ENCODE peak calls at places on chromosome 14, in six cellular contexts. One of them, this sample, is unnamed. For H3K27me3, the result is how much of the 10 kb centered on the place peaks cover.

GRCh38 chr14:53608369-53608768 is 348.3 kb downstream of the BMP4 start:
- DNase-seq in GM23338: no peak
- DNase-seq in sigmoid colon: no peak
- DNase-seq in PC-3: peak
- DNase-seq in transverse colon: peak
- DNase-seq in aorta: no peak
- DNase-seq in this sample: peak

GRCh38 chr14:105760691-105761344 is 234.4 kb downstream of the TMEM121 start:
- DNase-seq in PC-3: no peak
- DNase-seq in sigmoid colon: peak
- DNase-seq in transverse colon: no peak
- DNase-seq in GM23338: no peak
- DNase-seq in aorta: peak
- DNase-seq in this sample: no peak

GRCh38 chr14:77100961-77101360 is 2.9 kb downstream of the CIPC start:
- DNase-seq in sigmoid colon: no peak
- DNase-seq in PC-3: no peak
- DNase-seq in aorta: no peak
- DNase-seq in GM23338: no peak
- DNase-seq in transverse colon: no peak
- DNase-seq in this sample: no peak

GRCh38 chr14:24952851-24953666 is 96.9 kb downstream of the STXBP6 start:
- DNase-seq in aorta: no peak
- DNase-seq in GM23338: peak
- DNase-seq in sigmoid colon: no peak
- DNase-seq in transverse colon: no peak
- DNase-seq in PC-3: peak
- DNase-seq in this sample: no peak

GRCh38 chr14:29926228-29926627 is 1.4 kb downstream of the PRKD1 start:
- DNase-seq in transverse colon: no peak
- DNase-seq in sigmoid colon: no peak
- DNase-seq in aorta: no peak
- DNase-seq in GM23338: peak
- DNase-seq in PC-3: no peak
- DNase-seq in this sample: no peak

GRCh38 chr14:88519907-88520306 is 34.9 kb downstream of the PTPN21 start:
- DNase-seq in GM23338: no peak
- DNase-seq in aorta: no peak
- DNase-seq in transverse colon: no peak
- DNase-seq in sigmoid colon: no peak
- DNase-seq in PC-3: no peak
- DNase-seq in this sample: no peak

GRCh38 chr14:85421166-85421877 is 108.6 kb upstream of the FLRT2 start:
- DNase-seq in GM23338: no peak
- DNase-seq in sigmoid colon: no peak
- DNase-seq in transverse colon: no peak
- DNase-seq in PC-3: peak
- DNase-seq in aorta: no peak
- DNase-seq in this sample: peak

GRCh38 chr14:68630611-68631013 is 162.3 kb downstream of the ZFP36L1 start:
- DNase-seq in sigmoid colon: no peak
- DNase-seq in aorta: no peak
- DNase-seq in PC-3: no peak
- DNase-seq in GM23338: no peak
- DNase-seq in transverse colon: no peak
- DNase-seq in this sample: no peak

GRCh38 chr14:70416322-70416716 is 571 bp downstream of the SYNJ2BP start:
- DNase-seq in aorta: no peak
- DNase-seq in PC-3: peak
- DNase-seq in transverse colon: no peak
- DNase-seq in sigmoid colon: no peak
- DNase-seq in GM23338: peak
- DNase-seq in this sample: no peak

GRCh38 chr14:99586054-99586760 is 17.8 kb downstream of the CCDC85C start:
- DNase-seq in aorta: no peak
- DNase-seq in PC-3: no peak
- DNase-seq in GM23338: no peak
- DNase-seq in sigmoid colon: no peak
- DNase-seq in transverse colon: no peak
- DNase-seq in this sample: no peak

GRCh38 chr14:57854571-57854970 is 11.3 kb downstream of the SLC35F4 start:
- DNase-seq in PC-3: no peak
- DNase-seq in transverse colon: no peak
- DNase-seq in GM23338: no peak
- DNase-seq in sigmoid colon: no peak
- DNase-seq in aorta: no peak
- DNase-seq in this sample: no peak

GRCh38 chr14:83473846-83474245 is 1940.2 kb upstream of the SEL1L start:
- DNase-seq in PC-3: no peak
- DNase-seq in sigmoid colon: no peak
- DNase-seq in aorta: no peak
- DNase-seq in transverse colon: no peak
- DNase-seq in GM23338: no peak
- DNase-seq in this sample: no peak

GRCh38 chr14:68471029-68471963 is 321.6 kb downstream of the ZFP36L1 start:
- DNase-seq in sigmoid colon: no peak
- DNase-seq in PC-3: no peak
- DNase-seq in GM23338: peak
- DNase-seq in transverse colon: no peak
- DNase-seq in aorta: no peak
- DNase-seq in this sample: no peak

GRCh38 chr14:75519826-75520692 is 2.2 kb upstream of the BATF start:
- DNase-seq in aorta: no peak
- DNase-seq in transverse colon: no peak
- DNase-seq in sigmoid colon: no peak
- DNase-seq in GM23338: no peak
- DNase-seq in PC-3: peak
- DNase-seq in this sample: peak

GRCh38 chr14:76313861-76314260 is 62.1 kb upstream of the ESRRB start:
- DNase-seq in transverse colon: no peak
- DNase-seq in PC-3: no peak
- DNase-seq in sigmoid colon: peak
- DNase-seq in aorta: no peak
- DNase-seq in GM23338: peak
- DNase-seq in this sample: no peak

GRCh38 chr14:81219821-81220487 is 805 bp downstream of the GTF2A1 start:
- DNase-seq in transverse colon: peak
- DNase-seq in PC-3: peak
- DNase-seq in aorta: peak
- DNase-seq in sigmoid colon: no peak
- DNase-seq in GM23338: peak
- DNase-seq in this sample: no peak

GRCh38 chr14:41549821-41550597 is 56.7 kb upstream of the LRFN5 start:
- DNase-seq in transverse colon: no peak
- DNase-seq in GM23338: no peak
- DNase-seq in PC-3: peak
- DNase-seq in sigmoid colon: no peak
- DNase-seq in aorta: no peak
- DNase-seq in this sample: peak

GRCh38 chr14:85106491-85106890 is 423.5 kb upstream of the FLRT2 start:
- DNase-seq in GM23338: no peak
- DNase-seq in aorta: no peak
- DNase-seq in PC-3: no peak
- DNase-seq in transverse colon: no peak
- DNase-seq in sigmoid colon: no peak
- DNase-seq in this sample: no peak

GRCh38 chr14:96057738-96058137 is 18.6 kb downstream of the C14orf132 start:
- DNase-seq in aorta: no peak
- DNase-seq in PC-3: no peak
- DNase-seq in transverse colon: no peak
- DNase-seq in sigmoid colon: no peak
- DNase-seq in GM23338: no peak
- DNase-seq in this sample: no peak

GRCh38 chr14:81401420-81402122 is 1.4 kb upstream of the STON2 start:
- DNase-seq in GM23338: no peak
- DNase-seq in sigmoid colon: no peak
- DNase-seq in PC-3: peak
- DNase-seq in aorta: no peak
- DNase-seq in transverse colon: no peak
- DNase-seq in this sample: peak

GRCh38 chr14:61690039-61690438 is 5.3 kb upstream of the HIF1A start:
- DNase-seq in PC-3: peak
- DNase-seq in transverse colon: no peak
- DNase-seq in aorta: no peak
- DNase-seq in GM23338: no peak
- DNase-seq in sigmoid colon: no peak
- DNase-seq in this sample: peak

GRCh38 chr14:102622262-102622885 is 29.9 kb downstream of the RCOR1 start:
- DNase-seq in sigmoid colon: no peak
- DNase-seq in GM23338: peak
- DNase-seq in aorta: no peak
- DNase-seq in transverse colon: peak
- DNase-seq in PC-3: no peak
- DNase-seq in this sample: no peak

GRCh38 chr14:70265422-70265821 is 76.7 kb upstream of the SLC8A3 start:
- DNase-seq in PC-3: no peak
- DNase-seq in GM23338: no peak
- DNase-seq in sigmoid colon: no peak
- DNase-seq in aorta: no peak
- DNase-seq in transverse colon: no peak
- DNase-seq in this sample: no peak

GRCh38 chr14:29759521-29760340 is 167.9 kb downstream of the PRKD1 start:
- DNase-seq in aorta: no peak
- DNase-seq in sigmoid colon: no peak
- DNase-seq in transverse colon: no peak
- DNase-seq in PC-3: no peak
- DNase-seq in GM23338: no peak
- DNase-seq in this sample: no peak

DNA sequence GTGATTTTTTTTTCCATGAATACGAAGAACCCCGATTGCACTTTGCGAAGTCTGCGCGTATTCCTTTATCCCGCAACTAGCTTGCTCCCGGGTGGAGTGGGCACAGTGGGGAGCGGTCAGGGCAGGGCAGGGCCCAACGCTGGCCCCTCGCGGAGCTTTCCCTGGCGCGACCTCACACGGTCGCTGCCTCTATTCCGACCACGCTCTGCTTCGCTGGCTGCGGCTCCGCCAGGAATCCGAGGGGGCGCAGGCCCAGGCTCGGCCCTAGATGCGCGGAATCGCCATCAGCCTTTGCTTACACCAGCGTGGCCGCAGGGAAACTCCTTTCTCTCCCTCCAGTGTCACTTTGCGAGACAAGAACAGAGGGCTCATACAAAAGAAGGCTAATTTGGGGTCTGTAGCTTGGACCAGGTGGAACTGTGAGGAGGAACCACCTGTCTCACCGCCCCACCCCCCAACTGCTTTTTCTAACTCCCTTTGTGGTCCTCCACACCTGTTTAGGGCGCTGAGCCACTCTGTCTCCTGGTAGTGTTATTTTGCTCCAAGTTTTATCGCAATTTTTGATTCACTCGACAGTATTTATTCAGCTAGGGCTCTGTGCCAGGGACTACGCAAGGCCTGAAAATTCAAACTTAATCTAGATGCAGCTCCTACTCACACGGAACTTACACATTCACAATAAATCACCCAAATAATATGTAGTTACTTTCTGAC is 3.1 kb upstream of the NKX2-1 start:
- DNase-seq in GM23338: peak
- DNase-seq in aorta: no peak
- DNase-seq in sigmoid colon: no peak
- DNase-seq in PC-3: no peak
- DNase-seq in transverse colon: no peak
- DNase-seq in this sample: no peak
- H3K27me3 ChIP-seq in GM23338: half or more
- H3K27me3 ChIP-seq in aorta: under half
- H3K27me3 ChIP-seq in sigmoid colon: half or more
- H3K27me3 ChIP-seq in PC-3: half or more
- H3K27me3 ChIP-seq in transverse colon: half or more
- H3K27me3 ChIP-seq in this sample: under half

GRCh38 chr14:56126514-56126913 is 8.3 kb downstream of the PELI2 start:
- DNase-seq in GM23338: no peak
- DNase-seq in PC-3: no peak
- DNase-seq in sigmoid colon: no peak
- DNase-seq in aorta: no peak
- DNase-seq in transverse colon: no peak
- DNase-seq in this sample: no peak
- H3K27me3 ChIP-seq in GM23338: under half
- H3K27me3 ChIP-seq in PC-3: half or more
- H3K27me3 ChIP-seq in sigmoid colon: under half
- H3K27me3 ChIP-seq in aorta: under half
- H3K27me3 ChIP-seq in transverse colon: under half
- H3K27me3 ChIP-seq in this sample: under half

DNA sequence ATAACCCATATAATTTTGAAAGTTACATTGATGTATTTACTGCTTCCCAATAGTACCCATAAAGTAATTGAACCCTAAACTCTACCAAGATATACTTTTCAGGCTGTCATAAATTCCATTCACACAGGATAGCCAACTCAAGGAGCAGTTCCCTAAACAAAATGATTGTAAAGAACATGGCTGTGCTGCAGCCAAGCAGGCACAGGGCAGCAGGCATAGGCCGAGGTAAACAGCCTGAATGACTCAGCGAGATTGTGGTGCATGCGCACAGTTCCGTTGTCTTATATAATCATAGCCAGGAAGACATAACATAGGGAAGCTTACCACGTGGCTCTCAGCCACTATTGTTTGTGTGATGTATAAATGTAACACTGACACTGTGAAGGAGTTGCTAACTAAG is 344.9 kb downstream of the FSCB start:
- DNase-seq in PC-3: no peak
- DNase-seq in sigmoid colon: no peak
- DNase-seq in GM23338: peak
- DNase-seq in transverse colon: peak
- DNase-seq in aorta: no peak
- DNase-seq in this sample: no peak
- H3K27me3 ChIP-seq in PC-3: under half
- H3K27me3 ChIP-seq in sigmoid colon: under half
- H3K27me3 ChIP-seq in GM23338: under half
- H3K27me3 ChIP-seq in transverse colon: under half
- H3K27me3 ChIP-seq in aorta: under half
- H3K27me3 ChIP-seq in this sample: under half

GRCh38 chr14:101456246-101457159 is 104.8 kb upstream of the DIO3 start:
- DNase-seq in GM23338: peak
- DNase-seq in aorta: peak
- DNase-seq in transverse colon: no peak
- DNase-seq in sigmoid colon: no peak
- DNase-seq in PC-3: no peak
- DNase-seq in this sample: no peak
- H3K27me3 ChIP-seq in GM23338: half or more
- H3K27me3 ChIP-seq in aorta: under half
- H3K27me3 ChIP-seq in transverse colon: half or more
- H3K27me3 ChIP-seq in sigmoid colon: under half
- H3K27me3 ChIP-seq in PC-3: under half
- H3K27me3 ChIP-seq in this sample: under half

DNA sequence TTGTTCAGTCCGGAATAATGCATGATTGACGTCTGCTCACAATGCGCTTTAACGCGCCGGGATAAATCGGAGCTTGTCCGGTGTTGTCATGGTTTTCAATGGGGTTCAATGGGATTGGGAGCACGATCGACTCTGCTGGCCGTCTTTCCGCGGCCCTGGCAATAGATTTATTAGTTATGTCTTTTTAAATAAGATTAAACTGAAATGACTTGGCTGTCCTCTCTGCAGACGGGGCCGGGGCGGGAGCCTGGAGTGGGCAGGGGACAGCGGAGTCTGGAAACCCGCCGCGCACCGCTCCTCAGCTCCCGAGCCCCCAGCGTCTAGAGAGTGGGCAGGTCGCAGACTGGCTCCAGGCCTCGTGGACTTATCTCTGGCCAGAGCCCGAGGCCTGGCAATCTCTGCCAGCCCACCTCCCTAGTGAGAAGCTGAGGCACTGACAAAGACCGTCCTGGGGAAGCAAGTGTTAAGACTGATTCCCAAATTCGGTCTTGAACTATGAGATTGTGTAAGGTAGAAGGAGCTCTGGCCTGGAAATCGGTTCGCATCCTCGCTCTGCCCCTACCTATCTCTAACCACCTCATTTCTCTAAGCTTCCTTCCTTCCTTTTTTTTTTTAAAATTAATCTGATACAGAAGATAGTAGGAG is 1.9 kb upstream of the NKX2-8 start:
- DNase-seq in aorta: no peak
- DNase-seq in sigmoid colon: no peak
- DNase-seq in GM23338: no peak
- DNase-seq in transverse colon: no peak
- DNase-seq in PC-3: no peak
- DNase-seq in this sample: no peak
- H3K27me3 ChIP-seq in aorta: under half
- H3K27me3 ChIP-seq in sigmoid colon: half or more
- H3K27me3 ChIP-seq in GM23338: half or more
- H3K27me3 ChIP-seq in transverse colon: half or more
- H3K27me3 ChIP-seq in PC-3: under half
- H3K27me3 ChIP-seq in this sample: under half

This sample was measured in bronchial epithelial cell.